ENCODE peak calls at places on chromosomes 4 and X, in five cellular contexts. W is kidney glomerular epithelial cell; M is heart left ventricle; U is dorsolateral prefrontal cortex; X is stimulated activated CD4-positive, alpha-beta T cell treated with anti-CD3 and anti-CD28 coated beads, Interleukin-4, amount 100 ng/mL, for 48 hours. D is an unnamed sample.

GRCh38 chr4:67446811-67447210 is 98.5 kb downstream of the CENPC start:
- DNase-seq in W (no peak), M (no peak), U (no peak), X (no peak), D (no peak)

GRCh38 chr4:135354876-135355275 is 1153.3 kb upstream of the PABPC4L start:
- DNase-seq in W (no peak), M (no peak), U (no peak), X (no peak), D (no peak)

GRCh38 chr4:168908093-168908492 is 102.0 kb downstream of the CBR4 start:
- DNase-seq in W (no peak), M (no peak), U (no peak), X (no peak), D (no peak)

GRCh38 chrX:15413101-15413500 is 28.9 kb upstream of the VEGFD start:
- DNase-seq in W (no peak), M (no peak), U (no peak), X (no peak), D (no peak)

GRCh38 chr4:76554630-76555029 is 119.6 kb downstream of the SHROOM3 start:
- DNase-seq in W (no peak), M (no peak), U (no peak), X (no peak), D (no peak)

GRCh38 chr4:102533916-102534315 is 32.8 kb downstream of the NFKB1 start:
- DNase-seq in W (no peak), M (no peak), U (no peak), X (no peak), D (no peak)

GRCh38 chr4:167234388-167234881 is at the start of gene SPOCK3:
- DNase-seq in W (peak), M (peak), U (peak), X (no peak), D (peak)

GRCh38 chr4:133960975-133961374 is 240.6 kb downstream of the PABPC4L start:
- DNase-seq in W (no peak), M (no peak), U (no peak), X (no peak), D (no peak)

GRCh38 chr4:122787940-122788339 is 38.7 kb upstream of the FGF2 start:
- DNase-seq in W (no peak), M (no peak), U (no peak), X (no peak), D (no peak)

GRCh38 chrX:119402588-119402987 is 3.5 kb downstream of the SLC25A43 start:
- DNase-seq in W (no peak), M (no peak), U (no peak), X (no peak), D (no peak)

GRCh38 chr4:158782539-158783360 is 13.9 kb downstream of the FNIP2 start:
- DNase-seq in W (peak), M (no peak), U (no peak), X (no peak), D (no peak)

GRCh38 chrX:72023071-72023470 is 108.6 kb downstream of the RTL5 start:
- DNase-seq in W (no peak), M (no peak), U (no peak), X (no peak), D (no peak)

GRCh38 chr4:56728512-56728911 is 47.4 kb upstream of the HOPX start:
- DNase-seq in W (peak), M (peak), U (peak), X (no peak), D (peak)

GRCh38 chrX:29890004-29890403 is 325.4 kb upstream of the MAGEB2 start:
- DNase-seq in W (no peak), M (no peak), U (no peak), X (no peak), D (no peak)

GRCh38 chrX:118943102-118943501 is 31.3 kb upstream of the LONRF3 start:
- DNase-seq in W (no peak), M (no peak), U (no peak), X (no peak), D (no peak)

GRCh38 chr4:98828801-98829200 is 100.1 kb downstream of the EIF4E start:
- DNase-seq in W (no peak), M (no peak), U (no peak), X (no peak), D (no peak)

GRCh38 chrX:55057691-55058249 is 17.1 kb upstream of the PAGE2B start:
- DNase-seq in W (peak), M (no peak), U (peak), X (no peak), D (peak)

GRCh38 chr4:40731792-40732245 is 17.9 kb upstream of the NSUN7 start:
- DNase-seq in W (no peak), M (peak), U (no peak), X (no peak), D (peak)

GRCh38 chr4:47462799-47463234 is 685 bp downstream of the COMMD8 start:
- DNase-seq in W (no peak), M (no peak), U (no peak), X (no peak), D (no peak)

D was measured in Caki2.